ENCODE peak calls at places on chromosomes 13 and 19, in six cellular contexts. A, I, H, G, C and L are unnamed samples.

GRCh38 chr13:113915786-113916329 is 52.0 kb upstream of the GAS6 start:
- DNase-seq in A (no peak), I (no peak), H (no peak), G (peak; percentile 20), C (no peak), L (no peak)

GRCh38 chr13:66657165-66657895 is 572.8 kb downstream of the PCDH9 start:
- DNase-seq in A (peak; percentile 98), I (peak; percentile 52), H (peak; percentile 95), G (no peak), C (no peak), L (peak; percentile 6)

GRCh38 chr19:17266975-17267788 is at the start of gene BABAM1:
- DNase-seq in A (peak; percentile 100), I (peak; percentile 98), H (peak; percentile 100), G (peak; percentile 99), C (peak; percentile 96), L (peak; percentile 100)

GRCh38 chr13:45393941-45394570 is 24.1 kb downstream of the SLC25A30 start:
- DNase-seq in A (peak; percentile 54), I (peak; percentile 9), H (peak; percentile 55), G (peak; percentile 72), C (no peak), L (peak; percentile 79)

GRCh38 chr13:36736119-36736726 is 62.4 kb downstream of the SERTM1 start:
- DNase-seq in A (peak; percentile 62), I (peak; percentile 23), H (peak; percentile 54), G (no peak), C (no peak), L (peak; percentile 56)

GRCh38 chr13:44758595-44759221 is 182.6 kb upstream of the TSC22D1 start:
- DNase-seq in A (peak; percentile 98), I (peak; percentile 84), H (peak; percentile 91), G (no peak), C (no peak), L (no peak)

GRCh38 chr13:26401069-26401468 is 147.1 kb downstream of the CDK8 start:
- DNase-seq in A (no peak), I (no peak), H (no peak), G (no peak), C (no peak), L (no peak)

GRCh38 chr13:111286162-111286561 is 34.3 kb upstream of the TEX29 start:
- DNase-seq in A (no peak), I (no peak), H (no peak), G (no peak), C (no peak), L (peak; percentile 31)

GRCh38 chr13:24142886-24143285 is 17.6 kb upstream of the SPATA13 start:
- DNase-seq in A (no peak), I (no peak), H (no peak), G (no peak), C (no peak), L (no peak)

GRCh38 chr13:24141333-24141910 is 19.1 kb upstream of the SPATA13 start:
- DNase-seq in A (peak; percentile 33), I (no peak), H (no peak), G (no peak), C (no peak), L (peak; percentile 91)

GRCh38 chr13:24135674-24136300 is 24.7 kb upstream of the SPATA13 start:
- DNase-seq in A (peak; percentile 77), I (no peak), H (peak; percentile 25), G (no peak), C (no peak), L (no peak)

GRCh38 chr13:24142453-24142852 is 18.1 kb upstream of the SPATA13 start:
- DNase-seq in A (no peak), I (no peak), H (no peak), G (no peak), C (no peak), L (no peak)

GRCh38 chr13:24138911-24139310 is 21.6 kb upstream of the SPATA13 start:
- DNase-seq in A (no peak), I (no peak), H (no peak), G (no peak), C (no peak), L (no peak)
- H2AK5ac ChIP-seq in A (no peak overlapping the region), I (no peak overlapping the region), H (no peak overlapping the region), G (no peak overlapping the region), C (peak overlapping the region; percentile 39), L (peak overlapping the region; percentile 88)

GRCh38 chr13:70814684-70815083 is 706.4 kb upstream of the KLHL1 start:
- DNase-seq in A (no peak), I (no peak), H (no peak), G (no peak), C (no peak), L (no peak)
- H3K4ac ChIP-seq in A (no peak overlapping the region), I (no peak overlapping the region), H (no peak overlapping the region), G (no peak overlapping the region), C (no peak overlapping the region), L (no peak overlapping the region)

GRCh38 chr19:3397266-3398022 is 31.1 kb downstream of the NFIC start:
- DNase-seq in A (no peak), I (no peak), H (peak; percentile 42), G (peak; percentile 61), C (no peak), L (no peak)
- H2AK5ac ChIP-seq in A (peak overlapping the region; percentile 72), I (no peak overlapping the region), H (peak overlapping the region; percentile 8), G (no peak overlapping the region), C (peak overlapping the region; percentile 44), L (no peak overlapping the region)

GRCh38 chr19:5492813-5493409 is 37.7 kb downstream of the ZNRF4 start:
- DNase-seq in A (no peak), I (no peak), H (no peak), G (no peak), C (no peak), L (no peak)

GRCh38 chr19:5492281-5492812 is 37.1 kb downstream of the ZNRF4 start:
- DNase-seq in A (no peak), I (no peak), H (no peak), G (no peak), C (no peak), L (no peak)

GRCh38 chr19:5489511-5489910 is 34.3 kb downstream of the ZNRF4 start:
- DNase-seq in A (no peak), I (no peak), H (no peak), G (no peak), C (no peak), L (no peak)

GRCh38 chr19:5494780-5495179 is 39.6 kb downstream of the ZNRF4 start:
- DNase-seq in A (no peak), I (no peak), H (no peak), G (no peak), C (no peak), L (no peak)

DNA sequence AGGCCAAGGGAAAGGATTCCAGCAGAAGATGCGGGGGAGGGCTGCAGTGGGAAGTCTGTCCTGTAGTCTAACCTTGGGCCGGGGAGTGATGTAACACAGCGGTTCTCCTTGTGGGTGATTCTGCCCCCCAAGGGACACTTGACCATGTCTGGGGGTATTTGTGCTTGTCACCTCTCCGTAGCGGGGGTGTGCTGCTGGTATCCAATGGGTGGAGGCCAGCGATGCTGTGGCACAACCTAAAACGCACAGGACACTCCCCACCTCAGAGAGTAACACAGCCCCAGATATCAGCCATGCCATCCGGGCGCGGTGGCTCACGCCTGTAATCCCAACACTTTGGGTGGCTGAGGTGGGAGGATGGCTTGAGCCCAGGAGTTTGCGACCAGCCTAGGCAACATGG is 36.3 kb downstream of the ZNRF4 start:
- DNase-seq in A (no peak), I (no peak), H (no peak), G (no peak), C (no peak), L (no peak)
- H3K4ac ChIP-seq in A (no peak overlapping the region), I (no peak overlapping the region), H (no peak overlapping the region), G (no peak overlapping the region), C (no peak overlapping the region), L (no peak overlapping the region)

DNA sequence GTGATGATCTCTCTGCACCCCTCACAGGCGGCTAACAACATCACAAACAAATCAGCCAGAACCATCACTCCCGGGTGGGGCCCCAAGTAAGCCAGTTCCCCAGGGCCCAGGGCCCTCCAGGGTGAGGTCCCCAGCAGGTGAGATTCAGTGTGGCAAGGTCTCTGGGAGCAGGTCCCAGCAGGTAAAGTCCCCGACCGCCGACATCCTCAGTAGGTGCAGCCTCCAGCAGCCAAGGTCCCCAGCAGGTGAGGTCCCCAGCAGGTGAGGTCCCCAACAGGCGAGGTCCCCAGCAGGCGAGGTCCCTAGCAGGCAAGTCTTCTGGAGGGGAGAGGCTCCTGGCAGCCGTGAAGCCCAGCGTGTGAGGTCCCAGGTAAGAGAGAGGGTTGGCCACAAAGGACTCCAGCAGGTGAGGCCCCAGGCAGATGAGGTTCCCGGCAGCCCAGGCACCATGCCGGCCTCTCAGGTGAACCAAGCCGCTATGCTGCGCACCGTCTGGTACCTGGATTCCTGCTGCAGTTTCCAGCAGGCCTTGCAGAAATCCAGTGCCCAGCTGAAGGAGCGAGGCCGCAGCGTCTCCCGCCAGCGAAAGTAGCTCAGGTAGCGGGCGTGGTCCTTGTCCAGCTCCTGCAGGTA is 3.9 kb upstream of the FUT6 start:
- DNase-seq in A (no peak), I (no peak), H (no peak), G (no peak), C (no peak), L (no peak)
- H2AK5ac ChIP-seq in A (no peak overlapping the region), I (no peak overlapping the region), H (no peak overlapping the region), G (no peak overlapping the region), C (no peak overlapping the region), L (no peak overlapping the region)

GRCh38 chr13:24716446-24716845 is 36.2 kb downstream of the ATP12A start:
- DNase-seq in A (no peak), I (no peak), H (no peak), G (no peak), C (no peak), L (peak; percentile 83)
- H3K4ac ChIP-seq in A (no peak overlapping the region), I (no peak overlapping the region), H (no peak overlapping the region), G (no peak overlapping the region), C (no peak overlapping the region), L (no peak overlapping the region)

DNA sequence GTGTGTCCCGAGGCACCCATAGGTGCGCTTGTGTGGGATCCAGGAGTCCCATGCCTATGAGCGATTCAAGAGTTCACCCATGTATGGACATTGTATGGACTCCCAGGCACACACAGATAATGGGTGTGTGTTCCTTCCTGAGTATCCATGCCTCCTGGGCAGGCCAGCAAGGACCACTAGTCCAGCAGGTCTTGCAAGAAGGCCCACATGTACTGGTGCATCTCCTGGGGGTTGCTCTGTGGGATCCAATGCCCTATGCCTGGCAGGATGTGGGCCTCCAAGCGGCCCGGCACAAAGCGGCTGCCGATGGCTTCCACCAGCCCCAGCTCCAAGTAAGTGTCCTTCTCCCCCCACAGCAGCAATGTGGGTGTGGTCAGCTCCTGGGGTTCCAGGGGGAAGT is 5.0 kb downstream of the EPHX3 start:
- DNase-seq in A (no peak), I (peak; percentile 69), H (no peak), G (no peak), C (no peak), L (no peak)
- H2AK5ac ChIP-seq in A (no peak overlapping the region), I (no peak overlapping the region), H (no peak overlapping the region), G (no peak overlapping the region), C (no peak overlapping the region), L (no peak overlapping the region)

GRCh38 chr13:30698488-30699005 is 36.8 kb upstream of the ALOX5AP start:
- DNase-seq in A (no peak), I (no peak), H (no peak), G (no peak), C (no peak), L (no peak)
- H3K4ac ChIP-seq in A (peak overlapping the region; percentile 36), I (no peak overlapping the region), H (no peak overlapping the region), G (no peak overlapping the region), C (no peak overlapping the region), L (no peak overlapping the region)